ENCODE peak calls at places on chromosomes 11 and 22, in five cellular contexts. D, J, U, B and G are unnamed samples.
A peak's percentile ranks its signal among the peaks of the same experiment; 100 is the strongest.

GRCh38 chr11:16867097-16867496 is 128.7 kb downstream of the C11orf58 start:
- DNase-seq in D (no peak), J (no peak), U (no peak), B (no peak), G (no peak)

GRCh38 chr11:66020618-66021357 is 5.5 kb downstream of the CATSPER1 start:
- DNase-seq in D (no peak), J (no peak), U (no peak), B (peak; percentile 62), G (no peak)

GRCh38 chr11:20089796-20090653 is 70.2 kb downstream of the DBX1 start:
- DNase-seq in D (peak; percentile 32), J (no peak), U (no peak), B (peak; percentile 55), G (no peak)

GRCh38 chr11:124276081-124276480 is 19.9 kb downstream of the OR8G5 start:
- DNase-seq in D (no peak), J (no peak), U (no peak), B (no peak), G (no peak)

GRCh38 chr11:82979824-82980223 is 78.3 kb downstream of the DDIAS start:
- DNase-seq in D (no peak), J (no peak), U (no peak), B (no peak), G (no peak)

GRCh38 chr11:128318856-128319474 is 268.4 kb downstream of the ETS1 start:
- DNase-seq in D (no peak), J (peak; percentile 93), U (no peak), B (no peak), G (no peak)

GRCh38 chr11:11480951-11481350 is 127.9 kb upstream of the CSNK2A3 start:
- DNase-seq in D (no peak), J (no peak), U (no peak), B (no peak), G (no peak)

GRCh38 chr11:69297926-69298777 is 4.2 kb downstream of the MYEOV start:
- DNase-seq in D (peak; percentile 78), J (peak; percentile 91), U (no peak), B (peak; percentile 37), G (peak; percentile 54)

GRCh38 chr11:105078283-105078682 is 33.1 kb upstream of the CARD16 start:
- DNase-seq in D (no peak), J (no peak), U (no peak), B (no peak), G (no peak)

GRCh38 chr11:129691154-129691553 is 124.5 kb upstream of the TMEM45B start:
- DNase-seq in D (no peak), J (no peak), U (no peak), B (no peak), G (no peak)

GRCh38 chr22:36160499-36160942 is at the start of gene APOL3:
- DNase-seq in D (no peak), J (peak; percentile 60), U (no peak), B (no peak), G (peak; percentile 9)

GRCh38 chr11:130888790-130889189 is 27.5 kb downstream of the SNX19 start:
- DNase-seq in D (no peak), J (no peak), U (no peak), B (no peak), G (no peak)

GRCh38 chr11:128628686-128629085 is 41.3 kb upstream of the ETS1 start:
- DNase-seq in D (no peak), J (no peak), U (no peak), B (no peak), G (no peak)

GRCh38 chr11:61076506-61077304 is 25.6 kb upstream of the CD5 start:
- DNase-seq in D (no peak), J (no peak), U (no peak), B (no peak), G (no peak)

GRCh38 chr11:90874971-90875370 is 652.1 kb upstream of the CHORDC1 start:
- DNase-seq in D (no peak), J (no peak), U (no peak), B (no peak), G (no peak)

GRCh38 chr22:37237371-37238268 is 6.4 kb downstream of the RAC2 start:
- DNase-seq in D (no peak), J (no peak), U (no peak), B (no peak), G (no peak)

GRCh38 chr22:46063861-46064235 is 86.5 kb upstream of the PPARA start:
- DNase-seq in D (no peak), J (no peak), U (no peak), B (no peak), G (peak; percentile 73)

GRCh38 chr22:42601879-42602465 is 12.7 kb downstream of the POLDIP3 start:
- DNase-seq in D (peak; percentile 73), J (no peak), U (no peak), B (no peak), G (no peak)

GRCh38 chr22:44364750-44365118 is 52.0 kb upstream of the SHISAL1 start:
- DNase-seq in D (no peak), J (no peak), U (no peak), B (no peak), G (no peak)
- TF ChIP-seq JUND in D (no peak), J (no peak), U (no peak), B (no peak), G (no peak)

GRCh38 chr22:31586137-31586920 is 75.7 kb downstream of the PISD start:
- DNase-seq in D (peak; percentile 84), J (no peak), U (no peak), B (no peak), G (peak; percentile 95)
- TF ChIP-seq JUND in D (no peak), J (no peak), U (no peak), B (no peak), G (peak; percentile 38)

GRCh38 chr11:34158661-34159060 is 53.2 kb downstream of the NAT10 start:
- DNase-seq in D (no peak), J (no peak), U (no peak), B (no peak), G (no peak)

GRCh38 chr11:34155759-34156062 is 50.3 kb downstream of the NAT10 start:
- DNase-seq in D (no peak), J (no peak), U (no peak), B (no peak), G (no peak)

GRCh38 chr11:34154059-34154875 is 48.8 kb downstream of the NAT10 start:
- DNase-seq in D (no peak), J (peak; percentile 42), U (no peak), B (no peak), G (no peak)

GRCh38 chr11:34155057-34155758 is 49.8 kb downstream of the NAT10 start:
- DNase-seq in D (no peak), J (no peak), U (no peak), B (no peak), G (no peak)

GRCh38 chr11:34157163-34157562 is 51.7 kb downstream of the NAT10 start:
- DNase-seq in D (no peak), J (no peak), U (no peak), B (no peak), G (no peak)
- TF ChIP-seq JUND in D (no peak), J (no peak), U (no peak), B (no peak), G (no peak)

GRCh38 chr11:112280268-112281126 is 19.8 kb upstream of the PLET1 start:
- DNase-seq in D (peak; percentile 72), J (peak; percentile 37), U (no peak), B (peak; percentile 76), G (peak; percentile 80)
- TF ChIP-seq JUND in D (no peak), J (no peak), U (no peak), B (no peak), G (no peak)

DNA sequence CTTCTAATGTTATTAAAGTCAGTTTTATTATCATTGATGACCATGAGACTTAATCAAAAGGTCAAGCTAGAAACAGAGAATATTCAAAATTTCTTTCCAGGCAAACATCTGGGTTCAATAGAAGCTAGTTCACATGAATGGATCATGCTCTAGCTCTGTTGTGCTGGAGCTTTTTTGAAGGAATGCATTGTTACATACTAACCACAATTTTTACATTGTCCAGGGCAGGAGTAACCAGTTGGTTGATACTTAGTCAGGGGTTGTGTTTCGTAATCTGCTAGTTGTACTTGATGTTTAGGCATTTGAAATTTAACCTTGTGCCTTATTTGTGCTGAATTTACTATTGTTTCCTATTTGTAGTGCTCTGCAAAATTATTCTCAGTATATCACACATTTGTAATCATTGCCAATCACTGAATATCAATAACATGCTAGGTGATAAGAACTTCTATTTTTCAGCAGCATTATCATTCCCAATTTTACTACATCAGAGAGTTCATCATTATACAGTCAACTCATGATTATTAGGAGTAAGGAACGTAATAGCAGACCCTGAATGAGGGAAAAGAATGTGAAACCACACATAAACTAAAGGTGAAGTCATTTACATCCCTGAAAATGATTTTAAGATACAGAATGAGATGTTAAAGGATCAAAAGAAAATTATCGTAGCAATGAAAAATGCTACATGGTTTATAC is 23.2 kb downstream of the NF2 start:
- DNase-seq in D (peak; percentile 15), J (no peak), U (no peak), B (no peak), G (no peak)
- TF ChIP-seq JUND in D (no peak), J (no peak), U (no peak), B (no peak), G (no peak)

GRCh38 chr11:47187723-47188122 is 1.5 kb upstream of the PACSIN3 start:
- DNase-seq in D (no peak), J (no peak), U (no peak), B (no peak), G (no peak)

GRCh38 chr11:47185305-47186075 is 744 bp downstream of the PACSIN3 start:
- DNase-seq in D (peak; percentile 86), J (no peak), U (peak; percentile 91), B (peak; percentile 29), G (peak; percentile 71)

GRCh38 chr11:47186937-47187681 is 875 bp upstream of the PACSIN3 start:
- DNase-seq in D (peak; percentile 64), J (no peak), U (no peak), B (no peak), G (no peak)

GRCh38 chr11:47184711-47185304 is 1.4 kb downstream of the PACSIN3 start:
- DNase-seq in D (peak; percentile 90), J (no peak), U (no peak), B (no peak), G (no peak)

GRCh38 chr11:47186076-47186936 is at the start of gene PACSIN3:
- DNase-seq in D (peak; percentile 43), J (no peak), U (no peak), B (peak; percentile 93), G (peak; percentile 73)
- TF ChIP-seq JUND in D (no peak), J (no peak), U (no peak), B (no peak), G (no peak)